ENCODE peak calls at places on chromosomes 5 and 9, in four cellular contexts. X is fibroblast of lung, N is adipocyte, Q is NT2/D1. A is an unnamed sample.
A peak's percentile ranks its signal among the peaks of the same experiment; 100 is the strongest.

GRCh38 chr5:154077692-154078091 is 38.9 kb downstream of the MFAP3 start:
- DNase-seq in X (peak; percentile 74), N (no peak), Q (no peak), A (no peak)

GRCh38 chr5:126369995-126370731 is 53.0 kb upstream of the GRAMD2B start:
- DNase-seq in X (no peak), N (peak; percentile 39), Q (no peak), A (peak; percentile 59)

GRCh38 chr5:39157679-39158078 is 61.7 kb downstream of the FYB1 start:
- DNase-seq in X (no peak), N (no peak), Q (no peak), A (no peak)

GRCh38 chr5:80569961-80570786 is at the start of gene ANKRD34B:
- DNase-seq in X (peak; percentile 24), N (peak; percentile 26), Q (no peak), A (peak; percentile 91)

GRCh38 chr5:50854082-50854481 is 187.6 kb downstream of the PARP8 start:
- DNase-seq in X (no peak), N (no peak), Q (no peak), A (no peak)

GRCh38 chr9:18056993-18057369 is 417.0 kb upstream of the ADAMTSL1 start:
- DNase-seq in X (no peak), N (no peak), Q (no peak), A (no peak)

GRCh38 chr5:149617760-149618306 is 36.5 kb downstream of the ARHGEF37 start:
- DNase-seq in X (no peak), N (no peak), Q (no peak), A (no peak)

GRCh38 chr9:130289711-130290241 is 24.2 kb downstream of the HMCN2 start:
- DNase-seq in X (no peak), N (no peak), Q (no peak), A (peak; percentile 30)

GRCh38 chr9:108478431-108478837 is 377.4 kb downstream of the ACTL7B start:
- DNase-seq in X (peak; percentile 97), N (peak; percentile 84), Q (no peak), A (no peak)

GRCh38 chr9:80605129-80605528 is 1033.4 kb downstream of the TLE4 start:
- DNase-seq in X (peak; percentile 57), N (peak; percentile 73), Q (peak; percentile 11), A (no peak)

GRCh38 chr9:72396247-72397091 is 31.5 kb upstream of the ZFAND5 start:
- DNase-seq in X (peak; percentile 75), N (peak; percentile 82), Q (no peak), A (no peak)

GRCh38 chr9:13943176-13943575 is 370.8 kb downstream of the NFIB start:
- DNase-seq in X (no peak), N (no peak), Q (no peak), A (no peak)

GRCh38 chr9:13707635-13708410 is 428.3 kb upstream of the MPDZ start:
- DNase-seq in X (peak; percentile 90), N (no peak), Q (no peak), A (no peak)

GRCh38 chr9:13244190-13244589 is 35.3 kb downstream of the MPDZ start:
- DNase-seq in X (no peak), N (no peak), Q (no peak), A (no peak)

GRCh38 chr5:62395210-62395950 is 8.3 kb downstream of the DIMT1 start:
- DNase-seq in X (peak; percentile 56), N (peak; percentile 10), Q (no peak), A (no peak)

GRCh38 chr9:10525972-10526371 is 86.8 kb downstream of the PTPRD start:
- DNase-seq in X (no peak), N (no peak), Q (no peak), A (no peak)

GRCh38 chr9:111038336-111039202 is at the start of gene LPAR1:
- DNase-seq in X (peak; percentile 65), N (peak; percentile 84), Q (no peak), A (peak; percentile 88)

GRCh38 chr9:89134709-89135108 is 43.9 kb downstream of the SHC3 start:
- DNase-seq in X (no peak), N (no peak), Q (no peak), A (no peak)

GRCh38 chr9:138112090-138112748 is 234.6 kb downstream of the CACNA1B start:
- DNase-seq in X (no peak), N (no peak), Q (no peak), A (no peak)

GRCh38 chr5:83077662-83078261 is 415 bp downstream of the XRCC4 start:
- DNase-seq in X (peak; percentile 47), N (peak; percentile 54), Q (no peak), A (peak; percentile 75)

GRCh38 chr9:37011530-37011929 is 22.5 kb downstream of the PAX5 start:
- DNase-seq in X (no peak), N (no peak), Q (no peak), A (no peak)

GRCh38 chr5:172439785-172440480 is 14.4 kb downstream of the SH3PXD2B start:
- DNase-seq in X (no peak), N (no peak), Q (no peak), A (no peak)

GRCh38 chr9:72592501-72593403 is 71.3 kb downstream of the TMC1 start:
- DNase-seq in X (peak; percentile 49), N (peak; percentile 85), Q (peak; percentile 49), A (peak; percentile 56)

GRCh38 chr5:82246960-82247574 is 31.1 kb downstream of the RPS23 start:
- DNase-seq in X (no peak), N (no peak), Q (no peak), A (no peak)

GRCh38 chr9:21994996-21995651 is 533 bp downstream of the CDKN2B-AS1 start:
- DNase-seq in X (peak; percentile 76), N (peak; percentile 88), Q (no peak), A (peak; percentile 89)

GRCh38 chr5:158320178-158320674 is 461.3 kb upstream of the CLINT1 start:
- DNase-seq in X (no peak), N (peak; percentile 3), Q (no peak), A (no peak)

GRCh38 chr9:122912964-122913673 is at the start of gene ZBTB6:
- DNase-seq in X (peak; percentile 88), N (peak; percentile 89), Q (peak; percentile 66), A (peak; percentile 90)

GRCh38 chr5:64147849-64148441 is 17.7 kb upstream of the RNF180 start:
- DNase-seq in X (peak; percentile 30), N (peak; percentile 81), Q (no peak), A (peak; percentile 87)

GRCh38 chr9:86751207-86751606 is 196.1 kb downstream of the GAS1 start:
- DNase-seq in X (peak; percentile 56), N (no peak), Q (no peak), A (no peak)

GRCh38 chr5:141303756-141304155 is at the start of gene SLC25A2:
- DNase-seq in X (no peak), N (no peak), Q (no peak), A (no peak)
- H3K9me3 ChIP-seq in X (no peaks in the 10 kb centered on the region), N (peaks cover 70% of the 10 kb centered on the region), Q (no peaks in the 10 kb centered on the region), A (peaks cover 33% of the 10 kb centered on the region)

DNA sequence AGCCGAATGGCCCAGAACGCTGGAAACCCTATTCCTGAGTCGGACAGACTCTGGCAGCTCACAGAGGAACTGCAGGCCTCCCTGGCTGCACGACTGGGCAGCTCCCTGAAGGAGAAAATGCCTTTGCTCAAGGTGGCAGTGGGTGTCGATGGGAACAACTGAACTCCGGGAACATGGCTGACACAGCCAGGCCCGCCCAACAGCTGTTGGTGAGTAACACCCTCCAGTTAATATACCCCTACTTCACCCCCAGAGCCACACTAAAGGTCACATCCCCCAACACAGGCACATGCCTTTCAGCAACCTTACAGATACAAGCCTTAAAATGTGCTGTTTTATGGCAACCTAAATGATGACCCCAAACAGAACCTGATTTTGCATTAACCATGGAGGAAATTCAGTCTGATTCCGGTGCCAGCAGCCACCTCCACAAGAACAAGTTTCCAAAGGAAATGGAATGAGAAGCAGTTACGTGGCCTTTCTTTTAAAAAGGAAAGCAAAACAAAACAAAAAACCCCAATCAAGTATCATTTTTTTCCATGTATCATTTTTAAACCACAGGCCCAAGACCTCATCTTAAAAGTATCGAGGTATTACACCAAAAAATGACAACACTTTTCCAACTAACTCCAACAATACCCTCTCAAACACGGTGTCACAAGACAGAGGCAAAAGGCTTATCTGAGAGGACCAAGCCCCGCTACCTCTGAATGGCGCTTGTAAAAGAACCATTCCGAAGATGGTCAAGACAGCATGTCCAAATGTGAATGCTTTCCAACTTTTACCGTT is 3.1 kb downstream of the KLF9 start:
- DNase-seq in X (peak; percentile 78), N (peak; percentile 78), Q (no peak), A (no peak)
- H3K9ac ChIP-seq in X (peak overlapping the region; percentile 100), N (peak overlapping the region; percentile 100), Q (no peak overlapping the region), A (no peak overlapping the region)

GRCh38 chr5:140417235-140417634 is 15.6 kb downstream of the ANKHD1 start:
- DNase-seq in X (no peak), N (no peak), Q (no peak), A (no peak)

GRCh38 chr5:140420226-140420570 is 18.6 kb downstream of the ANKHD1 start:
- DNase-seq in X (no peak), N (peak; percentile 28), Q (no peak), A (no peak)

GRCh38 chr5:140420665-140421361 is 19.2 kb downstream of the ANKHD1 start:
- DNase-seq in X (no peak), N (no peak), Q (no peak), A (no peak)

GRCh38 chr5:140423609-140424008 is 22.0 kb downstream of the ANKHD1 start:
- DNase-seq in X (no peak), N (no peak), Q (no peak), A (no peak)

DNA sequence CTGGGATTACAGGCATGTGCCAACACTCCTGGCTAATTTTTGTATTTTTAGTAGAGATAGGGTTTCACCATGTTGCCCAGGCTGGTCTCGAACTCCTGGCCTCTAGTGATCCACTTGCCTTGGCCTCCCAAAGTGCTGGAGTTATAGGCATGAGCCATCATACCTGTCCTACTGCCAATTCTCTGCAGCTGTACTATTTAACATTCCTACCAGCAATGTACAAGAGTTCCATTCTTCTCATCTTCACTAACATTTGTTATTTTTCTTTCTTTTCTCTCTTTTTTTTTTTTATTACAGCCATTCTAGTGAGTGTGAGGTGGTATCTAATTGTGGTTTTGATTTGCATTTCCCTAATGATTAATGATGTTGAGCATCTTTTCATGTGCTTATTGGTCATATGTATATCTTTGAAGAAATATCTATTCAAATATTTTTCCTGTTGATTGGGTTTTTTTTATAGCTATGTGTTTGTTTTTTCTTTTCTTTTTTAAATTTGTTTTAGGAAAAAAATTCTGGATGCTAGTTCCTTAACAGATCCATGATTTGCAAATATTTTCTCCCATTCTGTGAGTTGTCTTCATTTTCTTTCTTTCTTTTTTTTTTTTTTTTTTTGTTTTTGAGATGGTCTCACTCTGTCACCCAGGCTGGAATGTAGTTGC is 17.4 kb downstream of the ANKHD1 start:
- DNase-seq in X (peak; percentile 12), N (no peak), Q (no peak), A (no peak)
- H3K9me3 ChIP-seq in X (no peaks in the 10 kb centered on the region), N (no peaks in the 10 kb centered on the region), Q (no peaks in the 10 kb centered on the region), A (no peaks in the 10 kb centered on the region)

GRCh38 chr9:16414451-16414850 is 456.0 kb downstream of the BNC2 start:
- DNase-seq in X (peak; percentile 23), N (no peak), Q (no peak), A (no peak)

GRCh38 chr9:16419124-16419523 is 451.3 kb downstream of the BNC2 start:
- DNase-seq in X (no peak), N (no peak), Q (no peak), A (no peak)

GRCh38 chr9:16421534-16421933 is 448.9 kb downstream of the BNC2 start:
- DNase-seq in X (peak; percentile 63), N (no peak), Q (no peak), A (peak; percentile 63)

GRCh38 chr9:16417101-16417500 is 453.4 kb downstream of the BNC2 start:
- DNase-seq in X (peak; percentile 95), N (peak; percentile 78), Q (no peak), A (no peak)

DNA sequence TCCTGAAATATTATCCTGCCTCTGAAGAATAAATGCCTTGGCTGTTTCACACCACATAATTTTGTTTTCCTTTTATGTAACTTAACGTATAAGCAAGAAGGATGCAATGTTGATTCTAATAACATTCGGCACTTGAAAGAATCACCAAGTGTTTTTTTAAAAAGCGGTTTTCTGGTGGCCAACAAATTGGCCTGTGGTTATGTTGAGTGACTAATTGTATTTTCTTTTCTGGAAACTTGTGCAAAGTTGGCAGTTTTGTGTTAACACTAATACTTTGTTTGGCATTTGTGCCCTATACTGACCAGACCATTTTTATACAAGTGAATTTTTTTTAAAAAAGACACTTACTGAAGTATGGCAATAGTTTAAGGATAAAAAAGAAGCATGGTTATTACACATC is 452.7 kb downstream of the BNC2 start:
- DNase-seq in X (peak; percentile 83), N (peak; percentile 41), Q (no peak), A (no peak)
- H3K9ac ChIP-seq in X (no peak overlapping the region), N (peak overlapping the region; percentile 85), Q (no peak overlapping the region), A (no peak overlapping the region)

A was measured in endodermal cell.